ENCODE peak calls at places on chromosomes 16 and 17, in nine cellular contexts. One of them, this sample, is unnamed.

GRCh38 chr17:60640503-60640902 is 37.1 kb upstream of the BCAS3 start:
- DNase-seq in endothelial cell: no peak
- DNase-seq in RWPE1: no peak
- DNase-seq in WERI-Rb-1: no peak
- DNase-seq in GM06990: no peak
- DNase-seq in upper lobe of right lung: no peak
- DNase-seq in gastrocnemius medialis: no peak
- DNase-seq in OCI-LY7: no peak
- DNase-seq in fibroblast of lung: peak; percentile 32
- DNase-seq in this sample: no peak

GRCh38 chr17:71330099-71330375 is 790.8 kb upstream of the SOX9 start:
- DNase-seq in endothelial cell: no peak
- DNase-seq in RWPE1: no peak
- DNase-seq in WERI-Rb-1: no peak
- DNase-seq in GM06990: no peak
- DNase-seq in upper lobe of right lung: no peak
- DNase-seq in gastrocnemius medialis: no peak
- DNase-seq in OCI-LY7: no peak
- DNase-seq in fibroblast of lung: no peak
- DNase-seq in this sample: no peak

GRCh38 chr16:24497405-24497804 is 42.0 kb upstream of the RBBP6 start:
- DNase-seq in endothelial cell: no peak
- DNase-seq in RWPE1: peak; percentile 57
- DNase-seq in WERI-Rb-1: peak; percentile 43
- DNase-seq in GM06990: no peak
- DNase-seq in upper lobe of right lung: no peak
- DNase-seq in gastrocnemius medialis: no peak
- DNase-seq in OCI-LY7: no peak
- DNase-seq in fibroblast of lung: no peak
- DNase-seq in this sample: no peak

GRCh38 chr16:57113042-57113453 is 20.7 kb downstream of the CPNE2 start:
- DNase-seq in endothelial cell: no peak
- DNase-seq in RWPE1: no peak
- DNase-seq in WERI-Rb-1: no peak
- DNase-seq in GM06990: no peak
- DNase-seq in upper lobe of right lung: no peak
- DNase-seq in gastrocnemius medialis: no peak
- DNase-seq in OCI-LY7: no peak
- DNase-seq in fibroblast of lung: peak; percentile 36
- DNase-seq in this sample: no peak

GRCh38 chr17:58120195-58120822 is 27.9 kb upstream of the OR4D1 start:
- DNase-seq in endothelial cell: peak; percentile 64
- DNase-seq in RWPE1: peak; percentile 41
- DNase-seq in WERI-Rb-1: no peak
- DNase-seq in GM06990: no peak
- DNase-seq in upper lobe of right lung: no peak
- DNase-seq in gastrocnemius medialis: no peak
- DNase-seq in OCI-LY7: peak; percentile 55
- DNase-seq in fibroblast of lung: peak; percentile 70
- DNase-seq in this sample: peak; percentile 35

GRCh38 chr17:63356275-63356905 is 89.7 kb downstream of the CYB561 start:
- DNase-seq in endothelial cell: no peak
- DNase-seq in RWPE1: peak; percentile 46
- DNase-seq in WERI-Rb-1: no peak
- DNase-seq in GM06990: no peak
- DNase-seq in upper lobe of right lung: no peak
- DNase-seq in gastrocnemius medialis: no peak
- DNase-seq in OCI-LY7: no peak
- DNase-seq in fibroblast of lung: peak; percentile 90
- DNase-seq in this sample: no peak

GRCh38 chr17:1491406-1492248 is 859 bp downstream of the MYO1C start:
- DNase-seq in endothelial cell: peak; percentile 48
- DNase-seq in RWPE1: peak; percentile 75
- DNase-seq in WERI-Rb-1: peak; percentile 42
- DNase-seq in GM06990: peak; percentile 68
- DNase-seq in upper lobe of right lung: peak; percentile 88
- DNase-seq in gastrocnemius medialis: no peak
- DNase-seq in OCI-LY7: peak; percentile 68
- DNase-seq in fibroblast of lung: peak; percentile 38
- DNase-seq in this sample: peak; percentile 96

GRCh38 chr16:11587643-11588247 is 1.0 kb upstream of the LITAF start:
- DNase-seq in endothelial cell: no peak
- DNase-seq in RWPE1: no peak
- DNase-seq in WERI-Rb-1: peak; percentile 38
- DNase-seq in GM06990: no peak
- DNase-seq in upper lobe of right lung: peak; percentile 54
- DNase-seq in gastrocnemius medialis: no peak
- DNase-seq in OCI-LY7: no peak
- DNase-seq in fibroblast of lung: no peak
- DNase-seq in this sample: no peak

GRCh38 chr17:32917842-32918241 is 10.1 kb upstream of the TMEM98 start:
- DNase-seq in endothelial cell: no peak
- DNase-seq in RWPE1: no peak
- DNase-seq in WERI-Rb-1: no peak
- DNase-seq in GM06990: no peak
- DNase-seq in upper lobe of right lung: no peak
- DNase-seq in gastrocnemius medialis: no peak
- DNase-seq in OCI-LY7: no peak
- DNase-seq in fibroblast of lung: no peak
- DNase-seq in this sample: no peak

GRCh38 chr17:2551493-2551892 is 39.8 kb upstream of the METTL16 start:
- DNase-seq in endothelial cell: peak; percentile 24
- DNase-seq in RWPE1: no peak
- DNase-seq in WERI-Rb-1: no peak
- DNase-seq in GM06990: no peak
- DNase-seq in upper lobe of right lung: no peak
- DNase-seq in gastrocnemius medialis: no peak
- DNase-seq in OCI-LY7: no peak
- DNase-seq in fibroblast of lung: no peak
- DNase-seq in this sample: no peak

GRCh38 chr16:4272114-4272954 is 489 bp downstream of the TFAP4 start:
- DNase-seq in endothelial cell: peak; percentile 46
- DNase-seq in RWPE1: peak; percentile 36
- DNase-seq in WERI-Rb-1: no peak
- DNase-seq in GM06990: peak; percentile 68
- DNase-seq in upper lobe of right lung: peak; percentile 84
- DNase-seq in gastrocnemius medialis: peak; percentile 40
- DNase-seq in OCI-LY7: peak; percentile 72
- DNase-seq in fibroblast of lung: peak; percentile 28
- DNase-seq in this sample: peak; percentile 77

GRCh38 chr16:53773881-53774280 is 69.9 kb downstream of the FTO start:
- DNase-seq in endothelial cell: no peak
- DNase-seq in RWPE1: no peak
- DNase-seq in WERI-Rb-1: no peak
- DNase-seq in GM06990: no peak
- DNase-seq in upper lobe of right lung: no peak
- DNase-seq in gastrocnemius medialis: no peak
- DNase-seq in OCI-LY7: no peak
- DNase-seq in fibroblast of lung: no peak
- DNase-seq in this sample: no peak

GRCh38 chr17:53150101-53150698 is 672.5 kb upstream of the KIF2B start:
- DNase-seq in endothelial cell: no peak
- DNase-seq in RWPE1: peak; percentile 2
- DNase-seq in WERI-Rb-1: peak; percentile 24
- DNase-seq in GM06990: no peak
- DNase-seq in upper lobe of right lung: no peak
- DNase-seq in gastrocnemius medialis: no peak
- DNase-seq in OCI-LY7: peak; percentile 1
- DNase-seq in fibroblast of lung: peak; percentile 0
- DNase-seq in this sample: no peak

GRCh38 chr17:51857052-51857593 is 301.4 kb downstream of the CA10 start:
- DNase-seq in endothelial cell: no peak
- DNase-seq in RWPE1: no peak
- DNase-seq in WERI-Rb-1: no peak
- DNase-seq in GM06990: no peak
- DNase-seq in upper lobe of right lung: no peak
- DNase-seq in gastrocnemius medialis: no peak
- DNase-seq in OCI-LY7: no peak
- DNase-seq in fibroblast of lung: no peak
- DNase-seq in this sample: no peak

GRCh38 chr17:64277831-64278562 is 14.9 kb upstream of the TEX2 start:
- DNase-seq in endothelial cell: no peak
- DNase-seq in RWPE1: no peak
- DNase-seq in WERI-Rb-1: no peak
- DNase-seq in GM06990: no peak
- DNase-seq in upper lobe of right lung: no peak
- DNase-seq in gastrocnemius medialis: no peak
- DNase-seq in OCI-LY7: no peak
- DNase-seq in fibroblast of lung: no peak
- DNase-seq in this sample: no peak

GRCh38 chr16:10277597-10277996 is 95.4 kb upstream of the GRIN2A start:
- DNase-seq in endothelial cell: no peak
- DNase-seq in RWPE1: no peak
- DNase-seq in WERI-Rb-1: no peak
- DNase-seq in GM06990: no peak
- DNase-seq in upper lobe of right lung: no peak
- DNase-seq in gastrocnemius medialis: no peak
- DNase-seq in OCI-LY7: no peak
- DNase-seq in fibroblast of lung: no peak
- DNase-seq in this sample: no peak

GRCh38 chr17:4444782-4445473 is 11.2 kb downstream of the SPNS3 start:
- DNase-seq in endothelial cell: no peak
- DNase-seq in RWPE1: no peak
- DNase-seq in WERI-Rb-1: no peak
- DNase-seq in GM06990: no peak
- DNase-seq in upper lobe of right lung: peak; percentile 81
- DNase-seq in gastrocnemius medialis: peak; percentile 54
- DNase-seq in OCI-LY7: no peak
- DNase-seq in fibroblast of lung: no peak
- DNase-seq in this sample: no peak

DNA sequence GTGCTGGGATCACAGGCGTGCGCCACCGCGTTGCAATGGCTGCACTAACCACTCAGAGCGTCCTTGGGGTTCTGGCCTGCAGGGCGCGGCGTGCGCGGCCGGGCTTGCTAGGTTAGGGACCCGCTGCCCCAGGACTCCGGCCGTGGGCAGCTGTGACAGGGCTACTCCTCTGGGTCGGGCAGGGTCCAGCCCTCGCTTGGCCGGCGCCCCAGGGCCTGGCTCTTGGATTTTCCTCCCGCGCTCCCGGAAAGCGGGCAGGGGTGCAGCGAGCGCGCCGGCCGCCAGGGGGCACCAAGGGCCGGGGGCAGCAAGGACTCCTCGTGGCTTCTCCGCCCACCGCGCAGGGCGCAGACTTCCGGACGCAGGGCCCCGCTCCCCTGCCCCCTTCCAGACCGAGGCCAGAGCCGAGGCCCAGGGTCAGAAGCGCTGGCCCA is 489 bp downstream of the TLE7 start:
- DNase-seq in endothelial cell: no peak
- DNase-seq in RWPE1: no peak
- DNase-seq in WERI-Rb-1: no peak
- DNase-seq in GM06990: no peak
- DNase-seq in upper lobe of right lung: no peak
- DNase-seq in gastrocnemius medialis: no peak
- DNase-seq in OCI-LY7: no peak
- DNase-seq in fibroblast of lung: no peak
- DNase-seq in this sample: peak; percentile 46
- TF ChIP-seq CTCF in endothelial cell: peak; percentile 39
- TF ChIP-seq CTCF in RWPE1: no peak
- TF ChIP-seq CTCF in WERI-Rb-1: no peak
- TF ChIP-seq CTCF in GM06990: no peak
- TF ChIP-seq CTCF in upper lobe of right lung: peak; percentile 38
- TF ChIP-seq CTCF in gastrocnemius medialis: peak; percentile 20
- TF ChIP-seq CTCF in OCI-LY7: no peak
- TF ChIP-seq CTCF in fibroblast of lung: no peak
- TF ChIP-seq CTCF in this sample: peak; percentile 53

GRCh38 chr16:67015317-67015731 is 13.6 kb upstream of the CBFB start:
- DNase-seq in endothelial cell: no peak
- DNase-seq in RWPE1: no peak
- DNase-seq in WERI-Rb-1: peak; percentile 42
- DNase-seq in GM06990: no peak
- DNase-seq in upper lobe of right lung: peak; percentile 57
- DNase-seq in gastrocnemius medialis: no peak
- DNase-seq in OCI-LY7: no peak
- DNase-seq in fibroblast of lung: no peak
- DNase-seq in this sample: no peak
- TF ChIP-seq CTCF in endothelial cell: no peak
- TF ChIP-seq CTCF in RWPE1: no peak
- TF ChIP-seq CTCF in WERI-Rb-1: peak; percentile 70
- TF ChIP-seq CTCF in GM06990: no peak
- TF ChIP-seq CTCF in upper lobe of right lung: no peak
- TF ChIP-seq CTCF in gastrocnemius medialis: no peak
- TF ChIP-seq CTCF in OCI-LY7: peak; percentile 23
- TF ChIP-seq CTCF in fibroblast of lung: no peak
- TF ChIP-seq CTCF in this sample: peak; percentile 26

GRCh38 chr17:40417258-40417608 is 463 bp downstream of the TOP2A start:
- DNase-seq in endothelial cell: peak; percentile 22
- DNase-seq in RWPE1: no peak
- DNase-seq in WERI-Rb-1: peak; percentile 73
- DNase-seq in GM06990: no peak
- DNase-seq in upper lobe of right lung: no peak
- DNase-seq in gastrocnemius medialis: no peak
- DNase-seq in OCI-LY7: peak; percentile 56
- DNase-seq in fibroblast of lung: no peak
- DNase-seq in this sample: peak; percentile 43
- TF ChIP-seq CTCF in endothelial cell: no peak
- TF ChIP-seq CTCF in RWPE1: no peak
- TF ChIP-seq CTCF in WERI-Rb-1: peak; percentile 38
- TF ChIP-seq CTCF in GM06990: peak; percentile 32
- TF ChIP-seq CTCF in upper lobe of right lung: no peak
- TF ChIP-seq CTCF in gastrocnemius medialis: no peak
- TF ChIP-seq CTCF in OCI-LY7: peak; percentile 63
- TF ChIP-seq CTCF in fibroblast of lung: no peak
- TF ChIP-seq CTCF in this sample: peak; percentile 36

GRCh38 chr17:72982680-72983079 is 109.8 kb downstream of the SLC39A11 start:
- DNase-seq in endothelial cell: no peak
- DNase-seq in RWPE1: no peak
- DNase-seq in WERI-Rb-1: no peak
- DNase-seq in GM06990: no peak
- DNase-seq in upper lobe of right lung: no peak
- DNase-seq in gastrocnemius medialis: no peak
- DNase-seq in OCI-LY7: no peak
- DNase-seq in fibroblast of lung: no peak
- DNase-seq in this sample: no peak
- TF ChIP-seq CTCF in endothelial cell: no peak
- TF ChIP-seq CTCF in RWPE1: no peak
- TF ChIP-seq CTCF in WERI-Rb-1: no peak
- TF ChIP-seq CTCF in GM06990: no peak
- TF ChIP-seq CTCF in upper lobe of right lung: no peak
- TF ChIP-seq CTCF in gastrocnemius medialis: no peak
- TF ChIP-seq CTCF in OCI-LY7: no peak
- TF ChIP-seq CTCF in fibroblast of lung: no peak
- TF ChIP-seq CTCF in this sample: no peak

GRCh38 chr16:81429045-81429521 is 15.5 kb upstream of the CMIP start:
- DNase-seq in endothelial cell: peak; percentile 59
- DNase-seq in RWPE1: peak; percentile 41
- DNase-seq in WERI-Rb-1: peak; percentile 16
- DNase-seq in GM06990: no peak
- DNase-seq in upper lobe of right lung: no peak
- DNase-seq in gastrocnemius medialis: no peak
- DNase-seq in OCI-LY7: peak; percentile 77
- DNase-seq in fibroblast of lung: peak; percentile 56
- DNase-seq in this sample: peak; percentile 54
- TF ChIP-seq CTCF in endothelial cell: peak; percentile 70
- TF ChIP-seq CTCF in RWPE1: peak; percentile 14
- TF ChIP-seq CTCF in WERI-Rb-1: no peak
- TF ChIP-seq CTCF in GM06990: peak; percentile 61
- TF ChIP-seq CTCF in upper lobe of right lung: peak; percentile 59
- TF ChIP-seq CTCF in gastrocnemius medialis: peak; percentile 42
- TF ChIP-seq CTCF in OCI-LY7: peak; percentile 78
- TF ChIP-seq CTCF in fibroblast of lung: peak; percentile 52
- TF ChIP-seq CTCF in this sample: peak; percentile 42